ENCODE peak calls at places on chromosomes 4 and X, in seven cellular contexts. One of them, this sample, is unnamed. For H3K4me1 and H3K27me3, the result is how much of the 10 kb centered on the place peaks cover.

GRCh38 chr4:183342541-183343533 is 20.6 kb upstream of the CLDN24 start:
- DNase-seq in left lung: no peak
- DNase-seq in breast epithelium: no peak
- DNase-seq in lower lobe of right lung: no peak
- DNase-seq in HAP-1: no peak
- DNase-seq in neural progenitor cell: peak
- DNase-seq in CD8-positive, alpha-beta memory T cell: no peak
- DNase-seq in this sample: no peak

GRCh38 chr4:48949518-48950207 is 36.4 kb upstream of the CWH43 start:
- DNase-seq in HAP-1: no peak
- DNase-seq in lower lobe of right lung: no peak
- DNase-seq in breast epithelium: no peak
- DNase-seq in neural progenitor cell: no peak
- DNase-seq in CD8-positive, alpha-beta memory T cell: no peak
- DNase-seq in left lung: no peak
- DNase-seq in this sample: no peak

GRCh38 chr4:169115897-169116254 is 105.8 kb upstream of the CBR4 start:
- DNase-seq in CD8-positive, alpha-beta memory T cell: no peak
- DNase-seq in neural progenitor cell: no peak
- DNase-seq in breast epithelium: no peak
- DNase-seq in left lung: no peak
- DNase-seq in HAP-1: no peak
- DNase-seq in lower lobe of right lung: peak
- DNase-seq in this sample: peak

GRCh38 chrX:41870719-41871151 is 52.6 kb downstream of the CASK start:
- DNase-seq in HAP-1: no peak
- DNase-seq in lower lobe of right lung: peak
- DNase-seq in CD8-positive, alpha-beta memory T cell: no peak
- DNase-seq in neural progenitor cell: no peak
- DNase-seq in breast epithelium: no peak
- DNase-seq in left lung: no peak
- DNase-seq in this sample: no peak

GRCh38 chr4:170004656-170005250 is 21.4 kb downstream of the MFAP3L start:
- DNase-seq in CD8-positive, alpha-beta memory T cell: no peak
- DNase-seq in left lung: no peak
- DNase-seq in breast epithelium: no peak
- DNase-seq in lower lobe of right lung: no peak
- DNase-seq in HAP-1: peak
- DNase-seq in neural progenitor cell: peak
- DNase-seq in this sample: no peak

GRCh38 chrX:134891652-134892051 is 99.1 kb upstream of the SMIM10 start:
- DNase-seq in CD8-positive, alpha-beta memory T cell: no peak
- DNase-seq in neural progenitor cell: no peak
- DNase-seq in left lung: no peak
- DNase-seq in breast epithelium: no peak
- DNase-seq in lower lobe of right lung: no peak
- DNase-seq in HAP-1: no peak
- DNase-seq in this sample: no peak

GRCh38 chr4:107937040-107937439 is 5.7 kb downstream of the CYP2U1 start:
- DNase-seq in neural progenitor cell: no peak
- DNase-seq in lower lobe of right lung: no peak
- DNase-seq in left lung: no peak
- DNase-seq in CD8-positive, alpha-beta memory T cell: no peak
- DNase-seq in breast epithelium: no peak
- DNase-seq in HAP-1: no peak
- DNase-seq in this sample: no peak

GRCh38 chr4:78081541-78081940 is 24.4 kb downstream of the FRAS1 start:
- DNase-seq in lower lobe of right lung: no peak
- DNase-seq in CD8-positive, alpha-beta memory T cell: no peak
- DNase-seq in neural progenitor cell: no peak
- DNase-seq in breast epithelium: no peak
- DNase-seq in left lung: no peak
- DNase-seq in HAP-1: no peak
- DNase-seq in this sample: no peak

GRCh38 chr4:157012781-157013180 is 41.2 kb upstream of the PDGFC start:
- DNase-seq in lower lobe of right lung: no peak
- DNase-seq in left lung: no peak
- DNase-seq in breast epithelium: no peak
- DNase-seq in CD8-positive, alpha-beta memory T cell: no peak
- DNase-seq in neural progenitor cell: no peak
- DNase-seq in HAP-1: no peak
- DNase-seq in this sample: peak

GRCh38 chr4:88609387-88609786 is 17.1 kb downstream of the HERC3 start:
- DNase-seq in lower lobe of right lung: no peak
- DNase-seq in HAP-1: no peak
- DNase-seq in breast epithelium: no peak
- DNase-seq in left lung: no peak
- DNase-seq in CD8-positive, alpha-beta memory T cell: no peak
- DNase-seq in neural progenitor cell: no peak
- DNase-seq in this sample: no peak

GRCh38 chr4:80071643-80072606 is 1.1 kb downstream of the ANTXR2 start:
- DNase-seq in HAP-1: peak
- DNase-seq in CD8-positive, alpha-beta memory T cell: peak
- DNase-seq in lower lobe of right lung: peak
- DNase-seq in neural progenitor cell: peak
- DNase-seq in breast epithelium: peak
- DNase-seq in left lung: peak
- DNase-seq in this sample: peak

GRCh38 chr4:80070880-80071620 is 2.0 kb downstream of the ANTXR2 start:
- DNase-seq in CD8-positive, alpha-beta memory T cell: no peak
- DNase-seq in HAP-1: no peak
- DNase-seq in breast epithelium: no peak
- DNase-seq in left lung: no peak
- DNase-seq in neural progenitor cell: no peak
- DNase-seq in lower lobe of right lung: no peak
- DNase-seq in this sample: no peak

GRCh38 chr4:80072607-80073361 is at the start of gene ANTXR2:
- DNase-seq in left lung: peak
- DNase-seq in lower lobe of right lung: peak
- DNase-seq in CD8-positive, alpha-beta memory T cell: peak
- DNase-seq in HAP-1: peak
- DNase-seq in neural progenitor cell: peak
- DNase-seq in breast epithelium: peak
- DNase-seq in this sample: peak

GRCh38 chr4:80069837-80070788 is 2.9 kb downstream of the ANTXR2 start:
- DNase-seq in CD8-positive, alpha-beta memory T cell: no peak
- DNase-seq in breast epithelium: no peak
- DNase-seq in neural progenitor cell: no peak
- DNase-seq in lower lobe of right lung: no peak
- DNase-seq in HAP-1: no peak
- DNase-seq in left lung: no peak
- DNase-seq in this sample: no peak

GRCh38 chr4:80069108-80069836 is 3.8 kb downstream of the ANTXR2 start:
- DNase-seq in neural progenitor cell: no peak
- DNase-seq in lower lobe of right lung: no peak
- DNase-seq in HAP-1: no peak
- DNase-seq in breast epithelium: no peak
- DNase-seq in left lung: no peak
- DNase-seq in CD8-positive, alpha-beta memory T cell: no peak
- DNase-seq in this sample: no peak
- H3K4me3 ChIP-seq in neural progenitor cell: no peak
- H3K4me3 ChIP-seq in lower lobe of right lung: no peak
- H3K4me3 ChIP-seq in HAP-1: no peak
- H3K4me3 ChIP-seq in breast epithelium: peak
- H3K4me3 ChIP-seq in left lung: no peak
- H3K4me3 ChIP-seq in CD8-positive, alpha-beta memory T cell: no peak
- H3K4me3 ChIP-seq in this sample: no peak

DNA sequence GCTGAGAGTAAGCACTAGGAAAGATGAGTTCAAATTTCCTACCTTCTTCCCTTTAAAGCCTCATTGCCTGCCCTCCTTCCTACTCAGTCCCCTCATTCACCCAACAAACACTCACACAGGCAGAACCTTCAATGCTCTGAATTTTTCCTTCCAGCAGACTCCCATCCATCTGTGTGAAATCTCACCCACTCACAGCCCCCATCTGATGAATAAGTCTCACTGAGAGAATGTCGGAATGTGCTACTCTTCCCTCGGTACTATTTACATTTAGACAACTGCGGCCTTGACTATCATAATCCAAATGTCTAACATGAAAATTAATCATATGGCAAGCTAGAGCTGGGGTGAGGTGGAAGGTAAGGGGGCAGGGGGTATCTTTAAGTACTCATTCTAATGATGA is 19.4 kb downstream of the CLDN2 start:
- DNase-seq in breast epithelium: no peak
- DNase-seq in CD8-positive, alpha-beta memory T cell: no peak
- DNase-seq in left lung: no peak
- DNase-seq in lower lobe of right lung: no peak
- DNase-seq in HAP-1: no peak
- DNase-seq in neural progenitor cell: no peak
- DNase-seq in this sample: no peak
- H3K4me1 ChIP-seq in breast epithelium: under half
- H3K4me1 ChIP-seq in CD8-positive, alpha-beta memory T cell: under half
- H3K4me1 ChIP-seq in left lung: under half
- H3K4me1 ChIP-seq in lower lobe of right lung: under half
- H3K4me1 ChIP-seq in HAP-1: under half
- H3K4me1 ChIP-seq in neural progenitor cell: under half
- H3K4me1 ChIP-seq in this sample: under half

DNA sequence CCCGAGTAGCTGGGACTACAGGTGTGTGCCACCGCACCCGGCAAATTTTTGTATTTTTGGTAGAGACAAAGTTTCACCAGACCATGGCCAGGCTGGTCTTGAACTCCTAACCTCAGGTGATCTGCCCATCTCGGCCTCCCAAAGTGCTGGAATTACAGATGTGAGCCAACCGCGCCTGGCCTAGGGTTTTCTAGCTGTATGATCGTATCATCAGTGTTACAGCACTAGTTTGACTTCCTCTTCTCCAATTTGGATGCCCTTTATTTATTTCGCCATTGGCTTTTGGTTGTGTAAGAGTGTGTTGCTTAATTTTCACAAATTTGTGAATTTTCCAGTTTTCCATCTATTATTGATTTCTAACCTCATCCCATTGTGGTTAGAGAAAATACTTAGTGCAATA is 5.2 kb downstream of the TKTL1 start:
- DNase-seq in HAP-1: no peak
- DNase-seq in lower lobe of right lung: peak
- DNase-seq in neural progenitor cell: no peak
- DNase-seq in left lung: no peak
- DNase-seq in CD8-positive, alpha-beta memory T cell: no peak
- DNase-seq in breast epithelium: no peak
- DNase-seq in this sample: no peak
- H3K27me3 ChIP-seq in HAP-1: under half
- H3K27me3 ChIP-seq in lower lobe of right lung: under half
- H3K27me3 ChIP-seq in neural progenitor cell: under half
- H3K27me3 ChIP-seq in left lung: under half
- H3K27me3 ChIP-seq in CD8-positive, alpha-beta memory T cell: under half
- H3K27me3 ChIP-seq in breast epithelium: under half
- H3K27me3 ChIP-seq in this sample: under half

DNA sequence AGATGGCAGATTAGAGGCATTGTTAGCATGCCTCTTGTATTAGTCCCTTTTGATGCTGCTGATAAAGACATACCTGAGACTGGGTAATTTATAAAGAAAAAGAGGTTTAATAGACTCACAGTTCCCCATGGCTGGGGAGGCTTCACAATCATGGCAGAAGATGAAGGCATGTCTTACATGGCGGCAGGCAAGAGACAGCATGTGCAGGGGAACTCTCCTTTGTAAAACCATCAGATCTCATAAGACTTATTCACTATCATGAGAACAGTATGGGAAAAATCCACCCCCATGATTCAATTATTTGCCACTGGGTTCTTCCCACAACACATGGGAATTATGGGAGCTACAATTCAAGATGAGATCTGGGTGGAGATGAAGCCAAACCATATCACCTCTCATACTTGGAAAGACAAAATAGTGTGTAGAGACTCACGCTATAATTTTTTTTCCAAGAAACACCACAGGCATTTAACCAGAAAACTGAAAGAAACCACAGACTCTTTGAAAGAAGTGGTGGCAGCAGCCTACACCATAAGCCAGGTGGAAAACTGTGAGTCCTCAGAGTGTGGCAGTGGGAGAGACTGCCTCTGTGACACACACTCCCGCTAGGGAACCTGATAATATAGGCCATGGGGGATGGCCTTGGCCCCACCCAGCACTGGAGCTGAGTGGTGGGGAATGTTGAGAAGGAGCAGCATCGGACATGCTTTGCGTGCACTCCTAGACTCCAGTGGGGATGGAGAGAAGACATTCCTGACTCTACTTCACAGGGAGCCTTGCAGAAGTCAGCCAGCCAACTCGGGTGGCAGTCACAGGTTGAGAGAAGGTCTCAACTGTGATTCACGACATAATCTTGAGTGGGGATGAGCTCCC is 51.5 kb downstream of the SLC2A9 start:
- DNase-seq in lower lobe of right lung: no peak
- DNase-seq in CD8-positive, alpha-beta memory T cell: no peak
- DNase-seq in neural progenitor cell: no peak
- DNase-seq in HAP-1: no peak
- DNase-seq in breast epithelium: no peak
- DNase-seq in left lung: no peak
- DNase-seq in this sample: no peak
- H3K4me3 ChIP-seq in lower lobe of right lung: no peak
- H3K4me3 ChIP-seq in CD8-positive, alpha-beta memory T cell: no peak
- H3K4me3 ChIP-seq in neural progenitor cell: no peak
- H3K4me3 ChIP-seq in HAP-1: no peak
- H3K4me3 ChIP-seq in breast epithelium: no peak
- H3K4me3 ChIP-seq in left lung: no peak
- H3K4me3 ChIP-seq in this sample: no peak

GRCh38 chrX:68841251-68842049 is 12.6 kb downstream of the EFNB1 start:
- DNase-seq in left lung: peak
- DNase-seq in lower lobe of right lung: peak
- DNase-seq in CD8-positive, alpha-beta memory T cell: no peak
- DNase-seq in neural progenitor cell: no peak
- DNase-seq in HAP-1: no peak
- DNase-seq in breast epithelium: no peak
- DNase-seq in this sample: no peak

GRCh38 chrX:68839771-68840170 is 10.9 kb downstream of the EFNB1 start:
- DNase-seq in breast epithelium: no peak
- DNase-seq in lower lobe of right lung: no peak
- DNase-seq in left lung: no peak
- DNase-seq in neural progenitor cell: no peak
- DNase-seq in HAP-1: no peak
- DNase-seq in CD8-positive, alpha-beta memory T cell: no peak
- DNase-seq in this sample: no peak

GRCh38 chrX:68838571-68838910 is 9.7 kb downstream of the EFNB1 start:
- DNase-seq in HAP-1: no peak
- DNase-seq in neural progenitor cell: no peak
- DNase-seq in left lung: no peak
- DNase-seq in lower lobe of right lung: no peak
- DNase-seq in CD8-positive, alpha-beta memory T cell: no peak
- DNase-seq in breast epithelium: no peak
- DNase-seq in this sample: no peak

GRCh38 chrX:68842351-68842750 is 13.5 kb downstream of the EFNB1 start:
- DNase-seq in breast epithelium: no peak
- DNase-seq in left lung: no peak
- DNase-seq in lower lobe of right lung: no peak
- DNase-seq in HAP-1: no peak
- DNase-seq in neural progenitor cell: no peak
- DNase-seq in CD8-positive, alpha-beta memory T cell: no peak
- DNase-seq in this sample: no peak

GRCh38 chrX:68840256-68840655 is 11.4 kb downstream of the EFNB1 start:
- DNase-seq in lower lobe of right lung: no peak
- DNase-seq in left lung: no peak
- DNase-seq in HAP-1: no peak
- DNase-seq in breast epithelium: no peak
- DNase-seq in CD8-positive, alpha-beta memory T cell: no peak
- DNase-seq in neural progenitor cell: no peak
- DNase-seq in this sample: no peak
- H3K4me1 ChIP-seq in lower lobe of right lung: under half
- H3K4me1 ChIP-seq in left lung: under half
- H3K4me1 ChIP-seq in HAP-1: under half
- H3K4me1 ChIP-seq in breast epithelium: under half
- H3K4me1 ChIP-seq in CD8-positive, alpha-beta memory T cell: under half
- H3K4me1 ChIP-seq in neural progenitor cell: under half
- H3K4me1 ChIP-seq in this sample: under half